ENCODE peak calls at places on chromosomes 16 and 17, in six cellular contexts. J is ovary, O is DMS153, D is lung microvascular endothelial cell, P is IMR-90, K is left ventricle myocardium inferior. V is an unnamed sample.

GRCh38 chr16:20867585-20867984 is 32.6 kb downstream of the DCUN1D3 start:
- DNase-seq in J (no peak), O (no peak), D (peak; percentile 56), P (peak; percentile 46), K (no peak), V (no peak)

GRCh38 chr17:37117743-37118142 is 169.0 kb downstream of the AATF start:
- DNase-seq in J (no peak), O (no peak), D (no peak), P (no peak), K (no peak), V (no peak)

GRCh38 chr16:12600116-12600515 is 203.6 kb downstream of the CPPED1 start:
- DNase-seq in J (no peak), O (no peak), D (no peak), P (no peak), K (no peak), V (no peak)

GRCh38 chr16:56669840-56670639 is 426 bp downstream of the MT1H start:
- DNase-seq in J (no peak), O (no peak), D (no peak), P (no peak), K (no peak), V (no peak)

GRCh38 chr16:86872833-86873232 is 294.5 kb downstream of the FOXL1 start:
- DNase-seq in J (no peak), O (no peak), D (no peak), P (no peak), K (no peak), V (no peak)

GRCh38 chr16:86343733-86344585 is 166.4 kb upstream of the FOXF1 start:
- DNase-seq in J (no peak), O (no peak), D (peak; percentile 87), P (peak; percentile 54), K (no peak), V (peak; percentile 33)

GRCh38 chr17:43825567-43825966 is 7.4 kb downstream of the MPP3 start:
- DNase-seq in J (no peak), O (no peak), D (no peak), P (no peak), K (no peak), V (no peak)

GRCh38 chr16:49809112-49809511 is 46.8 kb downstream of the ZNF423 start:
- DNase-seq in J (no peak), O (no peak), D (no peak), P (no peak), K (no peak), V (no peak)

GRCh38 chr16:89412811-89413210 is 77.5 kb downstream of the ANKRD11 start:
- DNase-seq in J (no peak), O (no peak), D (no peak), P (no peak), K (peak; percentile 53), V (no peak)

GRCh38 chr17:81163703-81164413 is 1.4 kb upstream of the PVALEF start:
- DNase-seq in J (no peak), O (no peak), D (no peak), P (no peak), K (no peak), V (no peak)

GRCh38 chr17:46782250-46782953 is 36.1 kb downstream of the WNT3 start:
- DNase-seq in J (no peak), O (no peak), D (peak; percentile 55), P (no peak), K (no peak), V (no peak)

GRCh38 chr17:44280383-44280782 is 12.4 kb upstream of the SLC4A1 start:
- DNase-seq in J (peak; percentile 34), O (no peak), D (peak; percentile 13), P (no peak), K (no peak), V (no peak)

GRCh38 chr16:8905168-8905762 is 23.1 kb downstream of the LITAFD start:
- DNase-seq in J (no peak), O (no peak), D (peak; percentile 53), P (peak; percentile 45), K (no peak), V (no peak)

GRCh38 chr17:7208027-7208571 is 11.5 kb downstream of the DLG4 start:
- DNase-seq in J (peak; percentile 65), O (no peak), D (no peak), P (no peak), K (peak; percentile 14), V (no peak)

V was measured in pulmonary artery endothelial cell.